ENCODE peak calls at places on chromosomes 12 and 14, in four cellular contexts. S, M, V and T are unnamed samples. For H3K4me1, the result is how much of the 10 kb centered on the place peaks cover.

GRCh38 chr14:38056270-38056669 is 151.4 kb upstream of the SSTR1 start:
- DNase-seq in S (no peak), V (no peak), M (no peak), T (no peak)

GRCh38 chr12:95859344-95859816 is 628 bp downstream of the SNRPF start:
- DNase-seq in M (no peak), S (no peak), V (no peak), T (no peak)

GRCh38 chr12:76784600-76785051 is 20.7 kb downstream of the ZDHHC17 start:
- DNase-seq in V (no peak), S (no peak), M (no peak), T (no peak)

GRCh38 chr12:59173696-59174095 is 253.4 kb upstream of the LRIG3 start:
- DNase-seq in M (no peak), V (no peak), S (no peak), T (no peak)

GRCh38 chr14:59131926-59132763 is 56.3 kb upstream of the DAAM1 start:
- DNase-seq in V (no peak), S (no peak), M (no peak), T (no peak)

GRCh38 chr14:72688990-72689677 is 204.8 kb downstream of the DPF3 start:
- DNase-seq in M (no peak), S (no peak), V (no peak), T (no peak)

GRCh38 chr12:128088926-128089325 is 178.0 kb upstream of the TMEM132C start:
- DNase-seq in M (no peak), S (no peak), V (no peak), T (peak)

GRCh38 chr12:1882850-1883470 is 35.5 kb downstream of the CACNA2D4 start:
- DNase-seq in S (no peak), V (no peak), M (no peak), T (no peak)

DNA sequence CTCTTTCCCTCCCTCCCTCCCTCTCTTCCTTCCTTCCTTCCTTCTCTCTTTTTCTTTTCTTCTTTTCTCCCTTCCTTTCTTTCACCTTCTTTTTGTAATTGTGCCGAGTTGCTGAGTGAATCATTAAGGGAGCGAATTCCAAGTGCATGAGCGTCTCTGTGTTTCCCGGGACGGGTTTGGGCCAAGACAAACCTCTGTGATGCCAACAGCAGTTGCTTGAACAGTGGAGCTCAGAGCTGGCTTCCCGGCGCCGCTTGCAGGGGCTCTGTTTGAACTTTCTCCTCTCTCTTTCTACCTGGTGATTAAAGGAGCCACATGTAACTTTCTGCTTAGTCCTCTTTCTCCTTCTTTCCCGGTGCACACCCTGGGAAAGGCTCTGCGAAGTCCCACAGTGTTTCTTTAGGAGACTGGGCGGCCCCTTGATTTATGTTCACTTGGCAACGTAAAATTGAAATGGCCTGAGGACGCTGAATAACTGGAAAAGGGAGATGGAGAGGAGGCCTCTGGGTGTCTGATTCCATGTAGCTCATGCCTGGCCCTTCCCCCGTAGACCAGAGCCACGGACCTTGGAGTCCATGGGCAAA is 33.7 kb upstream of the MAP1LC3B2 start:
- DNase-seq in V (peak), M (peak), S (no peak), T (peak)
- H3K4me3 ChIP-seq in V (no peak), M (peak), S (peak), T (no peak)

GRCh38 chr14:92549096-92549852 is 35.7 kb downstream of the RIN3 start:
- DNase-seq in V (peak), S (peak), M (no peak), T (no peak)
- H3K27ac ChIP-seq in V (peak), S (peak), M (peak), T (peak)

DNA sequence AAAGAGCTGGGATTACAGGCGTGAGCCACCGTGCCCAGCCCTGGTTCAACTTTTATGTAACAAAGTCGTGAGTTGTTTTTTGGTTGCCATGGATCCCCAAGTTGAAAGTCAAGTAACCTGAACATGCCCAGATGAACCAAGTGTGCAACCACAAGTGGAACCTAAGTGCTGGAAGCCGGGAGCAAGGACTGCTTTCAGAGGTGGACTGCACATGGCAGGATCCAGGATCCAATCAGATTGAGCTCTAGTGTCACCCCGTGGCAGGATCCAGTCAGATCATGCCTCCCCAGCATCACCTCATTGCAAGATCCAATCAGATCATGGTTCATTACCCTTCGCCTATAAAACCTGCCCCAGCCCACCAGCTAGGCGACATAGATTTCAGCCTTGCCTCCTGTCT is 43.8 kb upstream of the VASH1 start:
- DNase-seq in M (no peak), V (no peak), S (no peak), T (peak)
- H3K4me1 ChIP-seq in M (under half), V (under half), S (half or more), T (under half)

GRCh38 chr14:53042480-53042879 is 91.6 kb upstream of the FERMT2 start:
- DNase-seq in V (no peak), S (peak), M (no peak), T (no peak)

GRCh38 chr14:53041067-53041466 is 90.2 kb upstream of the FERMT2 start:
- DNase-seq in V (no peak), M (no peak), S (no peak), T (no peak)

GRCh38 chr14:53047302-53047701 is 96.5 kb upstream of the FERMT2 start:
- DNase-seq in M (no peak), S (no peak), V (no peak), T (no peak)

GRCh38 chr14:53044486-53044885 is 93.6 kb upstream of the FERMT2 start:
- DNase-seq in M (no peak), S (no peak), V (no peak), T (no peak)

DNA sequence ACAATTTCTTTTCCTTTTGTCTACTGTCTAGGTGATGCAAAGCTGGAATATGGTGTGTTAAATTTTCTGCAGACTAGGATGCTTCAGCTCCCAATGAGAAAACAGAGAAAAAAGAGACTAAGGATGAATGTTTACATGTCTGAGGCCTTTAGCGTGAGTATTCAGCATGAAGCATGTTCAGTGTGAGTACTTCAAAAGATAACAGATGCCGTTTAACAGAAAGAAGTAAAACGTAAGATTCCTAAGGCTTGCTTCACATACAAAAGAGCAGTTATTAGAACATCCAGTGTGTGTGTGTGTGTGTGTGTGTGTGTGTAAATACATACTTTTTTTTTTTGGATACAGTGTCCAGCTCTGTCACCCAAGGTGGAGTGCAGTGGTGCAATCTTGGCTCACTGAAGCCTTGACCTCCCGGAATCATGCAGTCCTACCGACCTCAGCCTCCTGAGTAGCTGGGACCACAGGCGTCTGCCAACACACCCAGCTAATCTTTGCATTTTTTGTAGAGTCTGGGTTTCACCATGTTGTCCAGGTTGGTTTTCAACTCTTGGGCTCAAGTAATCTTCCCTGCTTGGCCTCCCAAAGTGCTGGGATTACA is 92.4 kb upstream of the FERMT2 start:
- DNase-seq in V (no peak), M (no peak), S (no peak), T (no peak)
- H3K4me3 ChIP-seq in V (peak), M (peak), S (peak), T (no peak)

DNA sequence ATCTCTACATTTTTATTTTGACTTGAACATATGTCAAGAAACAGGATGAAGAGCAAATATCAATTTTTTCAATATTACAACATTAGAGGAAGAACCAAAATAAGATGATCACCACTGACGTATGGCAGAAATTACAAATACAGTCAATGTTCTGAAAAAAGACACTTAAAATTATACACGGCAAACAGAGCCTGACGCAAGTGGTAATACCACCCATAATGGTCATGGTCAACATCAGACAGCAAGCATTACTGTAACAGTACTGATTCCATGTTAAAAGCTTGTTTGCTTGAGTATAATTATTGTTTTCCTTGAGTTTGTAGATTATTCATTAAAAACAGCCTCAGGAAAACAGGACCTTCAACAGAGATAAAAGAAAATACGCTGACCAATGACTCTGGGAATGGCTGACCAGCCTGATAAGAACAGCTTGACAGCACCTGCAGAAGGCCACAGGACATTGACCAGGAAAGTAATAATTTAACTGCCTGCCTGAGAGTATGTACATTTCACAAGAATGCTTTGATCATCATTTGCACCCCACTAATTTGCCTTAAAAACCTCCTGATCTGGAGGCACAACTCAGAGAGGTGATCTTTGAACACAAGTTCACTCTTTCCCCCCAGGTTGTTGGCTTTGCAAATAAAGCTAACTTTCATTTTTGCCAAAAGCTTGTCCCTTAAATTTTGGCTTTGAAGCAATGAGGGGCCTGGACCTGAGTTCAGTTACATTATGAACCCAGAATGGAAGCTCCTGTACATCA is 187.3 kb downstream of the IPO8 start:
- DNase-seq in S (no peak), V (no peak), M (no peak), T (no peak)
- H3K27ac ChIP-seq in S (no peak), V (no peak), M (no peak), T (no peak)

GRCh38 chr14:22488522-22489246 is 100.3 kb downstream of the DAD1 start:
- DNase-seq in V (no peak), S (no peak), M (no peak), T (no peak)

GRCh38 chr14:22487401-22487800 is 101.6 kb downstream of the DAD1 start:
- DNase-seq in V (no peak), S (no peak), M (no peak), T (no peak)

GRCh38 chr14:22489247-22489551 is 99.8 kb downstream of the DAD1 start:
- DNase-seq in S (peak), M (no peak), V (no peak), T (no peak)

GRCh38 chr14:22489957-22490950 is 98.8 kb downstream of the DAD1 start:
- DNase-seq in S (no peak), V (no peak), M (no peak), T (no peak)

DNA sequence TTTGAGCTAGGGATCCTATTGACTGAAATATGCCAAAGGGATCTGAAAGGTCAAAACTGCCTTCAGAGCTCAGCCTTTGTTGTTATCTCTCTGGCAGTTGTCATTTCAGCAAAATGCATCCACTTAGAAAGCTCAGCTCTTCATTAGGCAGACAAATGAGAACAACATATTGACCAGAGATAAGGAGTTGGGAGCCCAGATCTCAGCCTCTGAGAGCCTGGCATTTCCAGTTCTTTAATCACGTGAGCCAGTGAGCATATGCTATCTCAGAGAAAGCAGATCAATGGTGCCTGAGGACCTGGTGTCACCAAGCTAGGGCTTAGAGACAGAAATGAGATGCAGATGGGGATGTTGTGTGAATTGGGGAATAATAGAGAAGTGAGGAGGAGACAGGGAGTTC is 101.1 kb downstream of the DAD1 start:
- DNase-seq in V (no peak), M (no peak), S (no peak), T (no peak)
- H3K4me1 ChIP-seq in V (under half), M (under half), S (half or more), T (under half)

GRCh38 chr12:70721958-70722357 is 84.7 kb upstream of the PTPRB start:
- DNase-seq in M (no peak), V (no peak), S (no peak), T (no peak)

GRCh38 chr12:70721216-70721615 is 84.0 kb upstream of the PTPRB start:
- DNase-seq in M (no peak), S (no peak), V (no peak), T (no peak)

GRCh38 chr12:70722584-70723343 is 85.5 kb upstream of the PTPRB start:
- DNase-seq in M (no peak), S (no peak), V (no peak), T (no peak)

GRCh38 chr12:70719084-70719483 is 81.9 kb upstream of the PTPRB start:
- DNase-seq in S (no peak), M (no peak), V (no peak), T (no peak)

DNA sequence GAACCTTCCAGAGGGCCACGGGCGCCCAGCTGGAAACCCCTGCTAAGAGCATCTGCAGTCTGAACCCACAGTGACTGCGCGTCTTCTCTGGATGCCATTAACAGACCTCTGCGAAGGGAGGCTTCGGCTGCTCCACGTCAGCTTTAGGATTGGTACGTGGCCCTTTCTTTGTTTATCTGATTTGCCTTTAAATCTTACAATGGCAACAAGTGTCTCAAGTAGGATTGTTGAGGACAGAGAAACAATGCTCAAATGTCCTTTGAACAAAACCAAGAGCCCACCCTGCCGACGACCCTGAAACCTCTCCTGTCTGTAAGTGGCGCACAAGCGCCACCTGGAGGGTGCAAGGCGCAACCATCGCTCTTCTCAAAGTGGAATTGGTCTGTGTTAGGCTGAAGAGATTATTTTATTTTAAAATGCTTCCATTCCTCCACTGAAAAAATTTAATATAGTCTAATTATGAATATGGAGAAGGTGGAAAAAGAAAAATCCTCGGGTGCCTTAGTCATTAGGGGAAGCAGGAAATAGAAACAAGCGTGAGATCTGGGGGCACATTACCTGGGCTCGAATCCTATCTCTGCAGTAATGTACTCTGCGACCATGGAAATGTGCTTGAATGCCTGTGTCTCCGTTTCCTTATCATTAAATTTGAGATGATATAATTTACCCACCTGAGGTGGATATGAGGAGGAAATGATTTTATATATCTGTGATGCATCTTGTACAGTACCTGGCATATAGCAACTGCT is 82.6 kb upstream of the PTPRB start:
- DNase-seq in S (peak), V (peak), M (peak), T (no peak)
- H3K4me3 ChIP-seq in S (peak), V (no peak), M (peak), T (no peak)

GRCh38 chr14:64422006-64422405 is 33.9 kb downstream of the MTHFD1 start:
- DNase-seq in S (no peak), V (no peak), M (no peak), T (no peak)

GRCh38 chr14:64419003-64419402 is 30.9 kb downstream of the MTHFD1 start:
- DNase-seq in V (no peak), M (no peak), S (no peak), T (no peak)

GRCh38 chr14:64423987-64424386 is 35.8 kb downstream of the MTHFD1 start:
- DNase-seq in V (no peak), M (no peak), S (no peak), T (no peak)

GRCh38 chr14:64422753-64423152 is 34.6 kb downstream of the MTHFD1 start:
- DNase-seq in V (no peak), S (no peak), M (no peak), T (no peak)

DNA sequence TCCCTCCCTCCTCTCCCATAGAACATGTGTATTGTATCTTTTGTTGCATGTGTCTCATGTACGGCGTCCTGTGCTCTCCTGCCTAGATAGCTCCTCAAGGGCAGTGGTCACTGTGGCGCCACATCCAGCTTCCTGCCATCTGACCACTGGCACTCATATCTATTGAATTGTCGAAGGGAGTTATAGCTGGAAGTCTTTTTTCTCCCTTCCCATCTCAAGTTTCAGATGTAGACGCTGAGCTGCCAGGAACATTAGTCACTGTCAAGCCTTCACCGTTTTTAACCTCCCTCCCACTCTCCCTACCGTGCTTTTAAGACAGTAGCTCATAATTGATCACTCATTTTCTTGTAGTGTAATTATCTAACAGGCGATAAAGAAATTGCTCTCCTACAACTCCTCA is 33.0 kb downstream of the MTHFD1 start:
- DNase-seq in M (no peak), V (no peak), S (no peak), T (no peak)
- H3K27ac ChIP-seq in M (no peak), V (no peak), S (no peak), T (no peak)

GRCh38 chr14:74465335-74465734 is 27.8 kb downstream of the NPC2 start:
- DNase-seq in V (no peak), M (no peak), S (no peak), T (no peak)
- H3K4me1 ChIP-seq in V (under half), M (under half), S (under half), T (under half)